ENCODE peak calls at places on chromosomes 6 and 20, in nine cellular contexts. One of them, this sample, is unnamed.

GRCh38 chr20:36574278-36575065 is 1.1 kb downstream of the TGIF2 start:
- DNase-seq in mucosa of descending colon: peak; percentile 77
- DNase-seq in iPS-NIHi11: peak; percentile 78
- DNase-seq in Ammon's horn: no peak
- DNase-seq in bronchial epithelial cell: peak; percentile 15
- DNase-seq in cardiac muscle cell: peak; percentile 75
- DNase-seq in HT1080: peak; percentile 36
- DNase-seq in activated T-helper 2 cell treated with anti-CD3 and anti-CD28 coated beads, Interferon-gamma antibody, Interleukin-2, Interleukin-4, amounts not matched to agents 10 μg/mL and 5 μg/mL and 100 μg/mL, durations not matched to agents 14 hours and 24 hours and 36 hours: peak; percentile 47
- DNase-seq in foreskin keratinocyte: no peak
- DNase-seq in this sample: peak; percentile 45

GRCh38 chr6:33688451-33689147 is 22.9 kb downstream of the UQCC2 start:
- DNase-seq in mucosa of descending colon: no peak
- DNase-seq in foreskin keratinocyte: no peak
- DNase-seq in activated T-helper 2 cell treated with anti-CD3 and anti-CD28 coated beads, Interferon-gamma antibody, Interleukin-2, Interleukin-4, amounts not matched to agents 10 μg/mL and 5 μg/mL and 100 μg/mL, durations not matched to agents 14 hours and 24 hours and 36 hours: no peak
- DNase-seq in HT1080: no peak
- DNase-seq in iPS-NIHi11: no peak
- DNase-seq in cardiac muscle cell: no peak
- DNase-seq in Ammon's horn: no peak
- DNase-seq in bronchial epithelial cell: no peak
- DNase-seq in this sample: no peak

GRCh38 chr6:156107514-156108150 is 652.0 kb upstream of the NOX3 start:
- DNase-seq in mucosa of descending colon: no peak
- DNase-seq in iPS-NIHi11: no peak
- DNase-seq in cardiac muscle cell: no peak
- DNase-seq in HT1080: no peak
- DNase-seq in bronchial epithelial cell: no peak
- DNase-seq in activated T-helper 2 cell treated with anti-CD3 and anti-CD28 coated beads, Interferon-gamma antibody, Interleukin-2, Interleukin-4, amounts not matched to agents 10 μg/mL and 5 μg/mL and 100 μg/mL, durations not matched to agents 14 hours and 24 hours and 36 hours: no peak
- DNase-seq in foreskin keratinocyte: peak; percentile 73
- DNase-seq in Ammon's horn: peak; percentile 12
- DNase-seq in this sample: no peak

GRCh38 chr20:3405696-3406358 is 1.6 kb downstream of the DNAAF9 start:
- DNase-seq in Ammon's horn: no peak
- DNase-seq in activated T-helper 2 cell treated with anti-CD3 and anti-CD28 coated beads, Interferon-gamma antibody, Interleukin-2, Interleukin-4, amounts not matched to agents 10 μg/mL and 5 μg/mL and 100 μg/mL, durations not matched to agents 14 hours and 24 hours and 36 hours: no peak
- DNase-seq in iPS-NIHi11: no peak
- DNase-seq in mucosa of descending colon: no peak
- DNase-seq in foreskin keratinocyte: peak; percentile 6
- DNase-seq in bronchial epithelial cell: peak; percentile 20
- DNase-seq in HT1080: no peak
- DNase-seq in cardiac muscle cell: no peak
- DNase-seq in this sample: no peak

GRCh38 chr20:31974975-31975481 is 7.1 kb downstream of the XKR7 start:
- DNase-seq in foreskin keratinocyte: no peak
- DNase-seq in mucosa of descending colon: no peak
- DNase-seq in iPS-NIHi11: peak; percentile 55
- DNase-seq in HT1080: no peak
- DNase-seq in Ammon's horn: no peak
- DNase-seq in cardiac muscle cell: no peak
- DNase-seq in activated T-helper 2 cell treated with anti-CD3 and anti-CD28 coated beads, Interferon-gamma antibody, Interleukin-2, Interleukin-4, amounts not matched to agents 10 μg/mL and 5 μg/mL and 100 μg/mL, durations not matched to agents 14 hours and 24 hours and 36 hours: no peak
- DNase-seq in bronchial epithelial cell: no peak
- DNase-seq in this sample: no peak

GRCh38 chr6:133547136-133547535 is 306.0 kb downstream of the EYA4 start:
- DNase-seq in iPS-NIHi11: no peak
- DNase-seq in bronchial epithelial cell: no peak
- DNase-seq in activated T-helper 2 cell treated with anti-CD3 and anti-CD28 coated beads, Interferon-gamma antibody, Interleukin-2, Interleukin-4, amounts not matched to agents 10 μg/mL and 5 μg/mL and 100 μg/mL, durations not matched to agents 14 hours and 24 hours and 36 hours: no peak
- DNase-seq in Ammon's horn: peak; percentile 64
- DNase-seq in cardiac muscle cell: no peak
- DNase-seq in HT1080: no peak
- DNase-seq in mucosa of descending colon: no peak
- DNase-seq in foreskin keratinocyte: no peak
- DNase-seq in this sample: no peak

GRCh38 chr6:167704396-167704801 is 122.3 kb upstream of the AFDN start:
- DNase-seq in iPS-NIHi11: no peak
- DNase-seq in HT1080: no peak
- DNase-seq in cardiac muscle cell: no peak
- DNase-seq in Ammon's horn: no peak
- DNase-seq in activated T-helper 2 cell treated with anti-CD3 and anti-CD28 coated beads, Interferon-gamma antibody, Interleukin-2, Interleukin-4, amounts not matched to agents 10 μg/mL and 5 μg/mL and 100 μg/mL, durations not matched to agents 14 hours and 24 hours and 36 hours: no peak
- DNase-seq in bronchial epithelial cell: no peak
- DNase-seq in foreskin keratinocyte: no peak
- DNase-seq in mucosa of descending colon: no peak
- DNase-seq in this sample: no peak

GRCh38 chr6:31114970-31115849 is 610 bp downstream of the PSORS1C1 start:
- DNase-seq in bronchial epithelial cell: peak; percentile 62
- DNase-seq in activated T-helper 2 cell treated with anti-CD3 and anti-CD28 coated beads, Interferon-gamma antibody, Interleukin-2, Interleukin-4, amounts not matched to agents 10 μg/mL and 5 μg/mL and 100 μg/mL, durations not matched to agents 14 hours and 24 hours and 36 hours: no peak
- DNase-seq in foreskin keratinocyte: peak; percentile 76
- DNase-seq in HT1080: peak; percentile 80
- DNase-seq in cardiac muscle cell: no peak
- DNase-seq in Ammon's horn: peak; percentile 50
- DNase-seq in iPS-NIHi11: no peak
- DNase-seq in mucosa of descending colon: no peak
- DNase-seq in this sample: no peak

GRCh38 chr6:144989319-144990099 is 704.4 kb downstream of the UTRN start:
- DNase-seq in bronchial epithelial cell: peak; percentile 63
- DNase-seq in Ammon's horn: no peak
- DNase-seq in cardiac muscle cell: no peak
- DNase-seq in iPS-NIHi11: no peak
- DNase-seq in activated T-helper 2 cell treated with anti-CD3 and anti-CD28 coated beads, Interferon-gamma antibody, Interleukin-2, Interleukin-4, amounts not matched to agents 10 μg/mL and 5 μg/mL and 100 μg/mL, durations not matched to agents 14 hours and 24 hours and 36 hours: no peak
- DNase-seq in HT1080: no peak
- DNase-seq in foreskin keratinocyte: peak; percentile 9
- DNase-seq in mucosa of descending colon: no peak
- DNase-seq in this sample: no peak

GRCh38 chr6:44475779-44476434 is 88.4 kb downstream of the CDC5L start:
- DNase-seq in Ammon's horn: peak; percentile 86
- DNase-seq in bronchial epithelial cell: peak; percentile 57
- DNase-seq in cardiac muscle cell: peak; percentile 89
- DNase-seq in activated T-helper 2 cell treated with anti-CD3 and anti-CD28 coated beads, Interferon-gamma antibody, Interleukin-2, Interleukin-4, amounts not matched to agents 10 μg/mL and 5 μg/mL and 100 μg/mL, durations not matched to agents 14 hours and 24 hours and 36 hours: peak; percentile 61
- DNase-seq in mucosa of descending colon: peak; percentile 79
- DNase-seq in iPS-NIHi11: peak; percentile 96
- DNase-seq in foreskin keratinocyte: peak; percentile 55
- DNase-seq in HT1080: peak; percentile 76
- DNase-seq in this sample: peak; percentile 77

GRCh38 chr6:1387632-1388031 is 1.7 kb upstream of the FOXF2 start:
- DNase-seq in HT1080: no peak
- DNase-seq in bronchial epithelial cell: no peak
- DNase-seq in iPS-NIHi11: no peak
- DNase-seq in cardiac muscle cell: no peak
- DNase-seq in Ammon's horn: no peak
- DNase-seq in mucosa of descending colon: no peak
- DNase-seq in activated T-helper 2 cell treated with anti-CD3 and anti-CD28 coated beads, Interferon-gamma antibody, Interleukin-2, Interleukin-4, amounts not matched to agents 10 μg/mL and 5 μg/mL and 100 μg/mL, durations not matched to agents 14 hours and 24 hours and 36 hours: no peak
- DNase-seq in foreskin keratinocyte: no peak
- DNase-seq in this sample: no peak

GRCh38 chr20:15498926-15499325 is 1074.3 kb downstream of the KIF16B start:
- DNase-seq in HT1080: no peak
- DNase-seq in cardiac muscle cell: no peak
- DNase-seq in bronchial epithelial cell: no peak
- DNase-seq in foreskin keratinocyte: no peak
- DNase-seq in mucosa of descending colon: no peak
- DNase-seq in activated T-helper 2 cell treated with anti-CD3 and anti-CD28 coated beads, Interferon-gamma antibody, Interleukin-2, Interleukin-4, amounts not matched to agents 10 μg/mL and 5 μg/mL and 100 μg/mL, durations not matched to agents 14 hours and 24 hours and 36 hours: no peak
- DNase-seq in Ammon's horn: no peak
- DNase-seq in iPS-NIHi11: no peak
- DNase-seq in this sample: no peak

GRCh38 chr6:142913511-142914047 is 31.4 kb downstream of the HIVEP2 start:
- DNase-seq in mucosa of descending colon: peak; percentile 58
- DNase-seq in HT1080: no peak
- DNase-seq in foreskin keratinocyte: no peak
- DNase-seq in cardiac muscle cell: no peak
- DNase-seq in bronchial epithelial cell: no peak
- DNase-seq in Ammon's horn: peak; percentile 45
- DNase-seq in iPS-NIHi11: no peak
- DNase-seq in activated T-helper 2 cell treated with anti-CD3 and anti-CD28 coated beads, Interferon-gamma antibody, Interleukin-2, Interleukin-4, amounts not matched to agents 10 μg/mL and 5 μg/mL and 100 μg/mL, durations not matched to agents 14 hours and 24 hours and 36 hours: peak; percentile 75
- DNase-seq in this sample: no peak